ENCODE peak calls at places on chromosomes 3 and 15, in nine cellular contexts. C is GM12865, Y is GM10248, E is WTC11, B is Panc1, W is heart left ventricle, I is mesothelial cell of epicardium, S is PC-9, P is cardiac fibroblast. R is an unnamed sample.

GRCh38 chr15:66046751-66047150 is 177.5 kb downstream of the RAB11A start:
- DNase-seq in P (no peak), S (no peak), W (no peak), E (no peak), Y (peak), B (no peak), C (peak), I (no peak), R (peak)

GRCh38 chr3:186929186-186929585 is 1.1 kb upstream of the ST6GAL1 start:
- DNase-seq in S (no peak), Y (no peak), I (no peak), W (no peak), E (no peak), P (no peak), C (no peak), B (no peak), R (no peak)

GRCh38 chr15:58852347-58852746 is 81.1 kb downstream of the SLTM start:
- DNase-seq in I (no peak), P (no peak), W (no peak), B (no peak), Y (no peak), C (no peak), S (no peak), E (no peak), R (no peak)

GRCh38 chr15:89662893-89663673 is 7.8 kb upstream of the KIF7 start:
- DNase-seq in I (no peak), C (no peak), S (peak), W (peak), P (peak), Y (no peak), B (no peak), E (no peak), R (no peak)

GRCh38 chr3:143769663-143770062 is 78.6 kb downstream of the SLC9A9 start:
- DNase-seq in W (no peak), C (no peak), B (no peak), P (peak), Y (no peak), E (no peak), I (no peak), S (no peak), R (no peak)

GRCh38 chr3:23761440-23761896 is 44.3 kb upstream of the UBE2E1 start:
- DNase-seq in B (no peak), S (peak), C (peak), I (no peak), W (no peak), E (no peak), P (peak), Y (peak), R (peak)

GRCh38 chr3:133472242-133472641 is 72.4 kb downstream of the BFSP2 start:
- DNase-seq in P (peak), B (no peak), E (peak), S (no peak), W (no peak), C (no peak), I (no peak), Y (no peak), R (no peak)

GRCh38 chr15:39889601-39890000 is 30.5 kb downstream of the GPR176 start:
- DNase-seq in S (no peak), B (no peak), E (no peak), P (no peak), Y (no peak), I (no peak), C (no peak), W (no peak), R (no peak)

GRCh38 chr3:73485877-73486311 is 138.8 kb downstream of the PDZRN3 start:
- DNase-seq in C (no peak), B (no peak), P (no peak), E (no peak), W (no peak), I (no peak), Y (no peak), S (no peak), R (no peak)

GRCh38 chr15:96448923-96449322 is 118.4 kb downstream of the NR2F2 start:
- DNase-seq in Y (no peak), C (no peak), B (no peak), S (no peak), W (no peak), I (no peak), P (no peak), E (no peak), R (no peak)

GRCh38 chr15:96324192-96324895 is 6.2 kb upstream of the NR2F2 start:
- DNase-seq in S (peak), B (no peak), C (no peak), W (no peak), Y (no peak), P (peak), E (no peak), I (no peak), R (no peak)

GRCh38 chr3:62293051-62293780 is 80.1 kb downstream of the FEZF2 start:
- DNase-seq in Y (no peak), E (no peak), W (no peak), S (no peak), P (no peak), B (no peak), I (no peak), C (no peak), R (no peak)

GRCh38 chr3:36486009-36486408 is 105.7 kb downstream of the STAC start:
- DNase-seq in W (no peak), Y (no peak), B (no peak), C (no peak), S (no peak), P (no peak), I (no peak), E (no peak), R (no peak)

GRCh38 chr15:60652245-60652644 is 173.3 kb upstream of the ICE2 start:
- DNase-seq in I (no peak), P (no peak), C (peak), S (no peak), W (no peak), B (no peak), E (no peak), Y (no peak), R (no peak)

GRCh38 chr15:84099181-84099580 is 136.4 kb upstream of the GOLGA6L4 start:
- DNase-seq in S (no peak), I (no peak), W (no peak), P (peak), B (no peak), E (no peak), C (peak), Y (no peak), R (no peak)

GRCh38 chr3:180690061-180690460 is 10.8 kb upstream of the CCDC39 start:
- DNase-seq in C (no peak), I (no peak), E (no peak), B (no peak), W (no peak), S (no peak), P (no peak), Y (no peak), R (no peak)

GRCh38 chr3:117719316-117719926 is 1009.8 kb downstream of the TUSC7 start:
- DNase-seq in Y (peak), B (no peak), C (peak), I (no peak), E (no peak), S (no peak), P (peak), W (no peak), R (peak)

GRCh38 chr3:40355410-40355809 is 31.6 kb upstream of the ENTPD3 start:
- DNase-seq in Y (no peak), E (no peak), W (no peak), S (no peak), C (no peak), P (no peak), I (no peak), B (no peak), R (no peak)

GRCh38 chr15:88849376-88850122 is 45.8 kb downstream of the HAPLN3 start:
- DNase-seq in Y (no peak), C (no peak), B (no peak), E (no peak), W (no peak), I (no peak), S (no peak), P (no peak), R (no peak)

GRCh38 chr3:65833761-65834505 is 204.8 kb downstream of the MAGI1 start:
- DNase-seq in P (peak), I (no peak), B (no peak), C (peak), S (no peak), Y (no peak), E (no peak), W (no peak), R (no peak)

GRCh38 chr3:169813757-169814517 is 1.2 kb upstream of the LRRC34 start:
- DNase-seq in W (no peak), B (no peak), Y (peak), S (peak), I (no peak), C (peak), P (peak), E (peak), R (peak)

GRCh38 chr3:84685467-84685866 is 273.3 kb upstream of the CADM2 start:
- DNase-seq in S (no peak), E (no peak), C (no peak), Y (no peak), B (no peak), P (no peak), I (no peak), W (no peak), R (no peak)

GRCh38 chr3:51962854-51963530 is 4.3 kb downstream of the PCBP4 start:
- DNase-seq in P (peak), B (no peak), C (no peak), S (no peak), Y (no peak), W (peak), I (no peak), E (no peak), R (no peak)

GRCh38 chr15:29822685-29823459 is 604 bp upstream of the TJP1 start:
- DNase-seq in I (peak), B (no peak), W (peak), S (peak), Y (no peak), P (peak), C (no peak), E (peak), R (no peak)

GRCh38 chr3:27578032-27578431 is 93.8 kb upstream of the SLC4A7 start:
- DNase-seq in W (no peak), Y (no peak), E (no peak), C (no peak), S (no peak), I (no peak), P (peak), B (no peak), R (no peak)

GRCh38 chr3:132134611-132135010 is 99.8 kb upstream of the CPNE4 start:
- DNase-seq in S (peak), C (no peak), E (no peak), Y (no peak), W (no peak), P (peak), B (peak), I (no peak), R (no peak)

GRCh38 chr15:52706091-52706490 is 26.9 kb upstream of the ATOSA start:
- DNase-seq in E (no peak), P (no peak), Y (no peak), C (no peak), I (no peak), S (no peak), W (no peak), B (no peak), R (no peak)

GRCh38 chr3:141444586-141445285 is 42.1 kb upstream of the RASA2 start:
- DNase-seq in Y (no peak), B (no peak), P (no peak), C (no peak), W (no peak), S (no peak), I (no peak), E (no peak), R (no peak)

GRCh38 chr15:58731756-58732535 is 17.6 kb downstream of the ADAM10 start:
- DNase-seq in B (no peak), I (no peak), W (no peak), E (no peak), C (no peak), P (peak), Y (no peak), S (peak), R (no peak)

GRCh38 chr15:95262866-95263564 is 1031.7 kb downstream of the MCTP2 start:
- DNase-seq in C (no peak), P (peak), W (no peak), E (no peak), I (no peak), B (no peak), Y (no peak), S (no peak), R (no peak)

GRCh38 chr15:72319360-72319984 is 485 bp downstream of the CELF6 start:
- DNase-seq in W (peak), Y (peak), B (no peak), E (peak), S (peak), C (peak), I (peak), P (peak), R (peak)

GRCh38 chr15:74242296-74242929 is 6.3 kb downstream of the CCDC33 start:
- DNase-seq in Y (no peak), W (peak), P (peak), I (no peak), B (no peak), C (no peak), S (peak), E (no peak), R (no peak)

GRCh38 chr15:55522741-55523450 is 14.9 kb upstream of the DNAAF4 start:
- DNase-seq in S (no peak), C (no peak), I (no peak), Y (no peak), P (no peak), B (no peak), W (no peak), E (no peak), R (no peak)

DNA sequence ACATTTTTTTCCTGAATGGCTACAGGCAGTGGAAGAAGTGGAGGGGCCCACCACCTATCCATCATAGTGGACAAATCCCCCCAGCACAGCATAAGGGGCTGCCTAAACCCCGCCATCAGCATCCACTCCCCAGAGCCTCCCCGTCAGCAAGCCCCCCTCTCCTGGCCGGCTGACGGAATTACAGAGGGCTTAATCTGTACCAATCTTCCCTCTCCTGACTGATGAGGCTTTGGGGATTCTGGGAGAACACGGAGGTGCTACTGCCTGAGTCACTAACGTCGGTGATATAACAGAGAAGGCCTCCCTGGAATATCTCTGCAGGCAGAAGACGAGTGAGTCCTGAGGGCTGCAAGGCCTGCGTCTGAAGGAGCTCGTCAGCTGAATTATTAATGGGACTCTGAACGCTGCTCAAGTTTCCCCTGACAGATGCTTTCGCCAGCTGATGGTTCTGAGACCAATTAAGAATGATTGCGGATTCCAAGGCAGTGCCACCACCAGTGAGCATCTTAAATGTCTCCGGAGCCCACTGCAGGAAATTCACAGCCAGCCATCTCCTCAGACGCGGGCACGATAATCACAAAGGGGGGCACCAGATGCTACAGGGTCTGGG is 147.7 kb downstream of the XXYLT1 start:
- DNase-seq in W (no peak), S (no peak), I (no peak), B (no peak), Y (no peak), E (peak), C (no peak), P (no peak), R (no peak)
- TF ChIP-seq CTCF in W (no peak), S (no peak), I (no peak), B (no peak), Y (no peak), E (peak), C (no peak), P (peak), R (no peak)

DNA sequence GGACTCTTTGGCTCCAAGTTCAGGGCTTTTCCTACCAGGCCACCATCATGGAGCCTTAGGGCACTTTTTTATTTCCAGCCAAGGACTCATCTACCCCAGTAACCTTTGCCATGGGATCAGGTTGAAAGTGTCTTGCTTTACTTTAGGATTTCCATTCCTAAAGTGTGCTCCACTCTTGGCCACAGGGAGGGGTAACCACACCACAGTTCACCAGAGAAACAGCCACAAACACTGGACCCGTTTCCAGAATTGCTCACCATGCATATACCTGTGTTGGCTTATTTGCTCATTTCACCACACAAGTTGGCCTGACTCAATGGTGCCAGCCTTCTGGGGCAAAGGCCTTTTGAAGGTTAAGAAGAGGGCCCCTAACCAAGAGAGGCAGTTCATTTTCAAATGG is 70.6 kb upstream of the RAD18 start:
- DNase-seq in S (no peak), P (no peak), W (no peak), B (no peak), C (no peak), Y (no peak), E (no peak), I (no peak), R (no peak)
- TF ChIP-seq CTCF in S (no peak), P (no peak), W (no peak), B (no peak), C (no peak), Y (no peak), E (no peak), I (no peak), R (no peak)

DNA sequence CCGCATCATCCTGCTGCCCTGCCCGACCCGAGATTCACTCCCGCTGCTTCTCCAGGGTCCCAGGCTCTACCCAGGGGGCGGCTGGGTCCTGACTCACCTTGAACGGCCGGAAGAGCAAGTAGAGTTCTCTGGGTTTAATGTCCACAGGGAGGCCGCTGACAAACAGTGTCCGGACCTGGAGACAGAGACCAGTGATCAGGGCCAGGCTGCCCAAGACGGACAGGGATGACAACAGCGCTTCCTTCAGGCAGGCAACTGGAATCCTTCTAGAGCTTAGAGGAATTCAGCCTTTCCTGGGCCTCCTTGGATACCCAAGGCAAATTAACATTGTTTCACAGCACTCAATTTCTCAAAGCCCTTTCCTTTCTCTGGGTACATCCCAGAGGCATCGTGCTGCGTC is 23.9 kb downstream of the RBPMS2 start:
- DNase-seq in W (no peak), I (no peak), B (no peak), Y (no peak), E (no peak), S (no peak), P (no peak), C (no peak), R (no peak)
- TF ChIP-seq CTCF in W (no peak), I (no peak), B (no peak), Y (no peak), E (no peak), S (no peak), P (no peak), C (no peak), R (no peak)

DNA sequence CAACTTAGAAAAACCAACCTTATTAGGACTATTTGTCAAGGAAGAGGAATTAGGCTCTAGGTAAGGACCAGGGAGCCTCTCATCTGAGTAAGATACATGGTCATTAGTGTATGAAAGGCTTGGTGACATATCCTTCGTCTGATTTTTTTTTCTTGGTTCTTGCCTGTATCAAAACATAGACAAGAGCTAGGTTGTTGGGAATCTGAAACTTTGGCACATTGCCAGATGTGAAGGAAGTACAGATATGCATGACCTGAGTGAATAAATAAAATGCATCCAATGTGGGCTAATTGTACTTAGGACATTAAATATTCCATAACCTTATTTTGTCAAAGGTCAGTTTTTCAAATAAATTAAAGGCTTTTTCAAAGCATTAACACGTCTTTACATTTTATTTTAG is 151.8 kb downstream of the SYNPR start:
- DNase-seq in Y (no peak), E (no peak), W (no peak), B (no peak), S (no peak), I (no peak), P (peak), C (no peak), R (no peak)
- TF ChIP-seq CTCF in Y (no peak), E (no peak), W (no peak), B (no peak), S (no peak), I (no peak), P (no peak), C (no peak), R (no peak)

R was measured in GM13976.